ENCODE peak calls at places on chromosomes 13 and 19, in five cellular contexts. One of them, this sample, is unnamed. For H3K4me1, the result is how much of the 10 kb centered on the place peaks cover.

GRCh38 chr13:49409008-49409407 is 34.9 kb downstream of the CAB39L start:
- DNase-seq in GM23248: peak
- DNase-seq in colonic mucosa: no peak
- DNase-seq in fibroblast of lung: no peak
- DNase-seq in HCT116: no peak
- DNase-seq in this sample: no peak

GRCh38 chr13:50015263-50015662 is at the start of gene KCNRG:
- DNase-seq in GM23248: peak
- DNase-seq in HCT116: no peak
- DNase-seq in fibroblast of lung: peak
- DNase-seq in colonic mucosa: no peak
- DNase-seq in this sample: no peak

GRCh38 chr13:39422845-39423565 is 180.0 kb downstream of the LHFPL6 start:
- DNase-seq in fibroblast of lung: no peak
- DNase-seq in colonic mucosa: no peak
- DNase-seq in HCT116: no peak
- DNase-seq in GM23248: peak
- DNase-seq in this sample: no peak

GRCh38 chr19:58009666-58010301 is 7.2 kb upstream of the ZNF606 start:
- DNase-seq in colonic mucosa: peak
- DNase-seq in GM23248: peak
- DNase-seq in HCT116: no peak
- DNase-seq in fibroblast of lung: peak
- DNase-seq in this sample: peak

GRCh38 chr13:37868691-37869505 is 674 bp downstream of the TRPC4 start:
- DNase-seq in GM23248: peak
- DNase-seq in colonic mucosa: no peak
- DNase-seq in HCT116: no peak
- DNase-seq in fibroblast of lung: peak
- DNase-seq in this sample: no peak

GRCh38 chr13:83980322-83980721 is 98.0 kb upstream of the SLITRK1 start:
- DNase-seq in GM23248: no peak
- DNase-seq in fibroblast of lung: no peak
- DNase-seq in colonic mucosa: no peak
- DNase-seq in HCT116: no peak
- DNase-seq in this sample: no peak

GRCh38 chr19:34985249-34986022 is 14.7 kb upstream of the GRAMD1A start:
- DNase-seq in colonic mucosa: peak
- DNase-seq in GM23248: peak
- DNase-seq in fibroblast of lung: peak
- DNase-seq in HCT116: no peak
- DNase-seq in this sample: no peak

GRCh38 chr19:13978721-13979191 is 26.4 kb downstream of the DCAF15 start:
- DNase-seq in HCT116: no peak
- DNase-seq in GM23248: peak
- DNase-seq in fibroblast of lung: no peak
- DNase-seq in colonic mucosa: no peak
- DNase-seq in this sample: no peak

GRCh38 chr19:48090281-48090802 is 20.3 kb downstream of the PLA2G4C start:
- DNase-seq in colonic mucosa: peak
- DNase-seq in GM23248: peak
- DNase-seq in fibroblast of lung: no peak
- DNase-seq in HCT116: no peak
- DNase-seq in this sample: no peak

GRCh38 chr13:38223093-38223492 is 126.6 kb upstream of the UFM1 start:
- DNase-seq in GM23248: peak
- DNase-seq in HCT116: no peak
- DNase-seq in fibroblast of lung: peak
- DNase-seq in colonic mucosa: no peak
- DNase-seq in this sample: no peak

GRCh38 chr19:55581145-55581827 is 638 bp upstream of the ZNF579 start:
- DNase-seq in HCT116: no peak
- DNase-seq in GM23248: peak
- DNase-seq in colonic mucosa: peak
- DNase-seq in fibroblast of lung: no peak
- DNase-seq in this sample: no peak

GRCh38 chr13:80755925-80756324 is 415.0 kb upstream of the SPRY2 start:
- DNase-seq in colonic mucosa: no peak
- DNase-seq in fibroblast of lung: no peak
- DNase-seq in GM23248: no peak
- DNase-seq in HCT116: no peak
- DNase-seq in this sample: no peak

GRCh38 chr13:94967183-94968039 is 255.1 kb upstream of the SOX21 start:
- DNase-seq in HCT116: no peak
- DNase-seq in GM23248: peak
- DNase-seq in colonic mucosa: no peak
- DNase-seq in fibroblast of lung: peak
- DNase-seq in this sample: no peak

GRCh38 chr13:40126301-40127085 is 471.0 kb downstream of the COG6 start:
- DNase-seq in GM23248: no peak
- DNase-seq in fibroblast of lung: no peak
- DNase-seq in colonic mucosa: no peak
- DNase-seq in HCT116: no peak
- DNase-seq in this sample: no peak

GRCh38 chr19:39546599-39546998 is 6.6 kb upstream of the EID2 start:
- DNase-seq in GM23248: peak
- DNase-seq in fibroblast of lung: no peak
- DNase-seq in HCT116: no peak
- DNase-seq in colonic mucosa: no peak
- DNase-seq in this sample: peak

GRCh38 chr19:14406645-14407331 is 12.4 kb downstream of the DDX39A start:
- DNase-seq in colonic mucosa: no peak
- DNase-seq in GM23248: no peak
- DNase-seq in fibroblast of lung: no peak
- DNase-seq in HCT116: no peak
- DNase-seq in this sample: no peak

GRCh38 chr19:52535831-52536800 is 8.6 kb downstream of the ZNF808 start:
- DNase-seq in HCT116: no peak
- DNase-seq in colonic mucosa: peak
- DNase-seq in GM23248: peak
- DNase-seq in fibroblast of lung: peak
- DNase-seq in this sample: peak

GRCh38 chr13:97422118-97423054 is 11.6 kb upstream of the RAP2A start:
- DNase-seq in GM23248: no peak
- DNase-seq in colonic mucosa: no peak
- DNase-seq in HCT116: no peak
- DNase-seq in fibroblast of lung: peak
- DNase-seq in this sample: no peak

GRCh38 chr13:40172878-40173277 is 493.6 kb downstream of the FOXO1 start:
- DNase-seq in colonic mucosa: no peak
- DNase-seq in GM23248: no peak
- DNase-seq in HCT116: no peak
- DNase-seq in fibroblast of lung: no peak
- DNase-seq in this sample: no peak

GRCh38 chr13:95924389-95924994 is 128.7 kb downstream of the UGGT2 start:
- DNase-seq in fibroblast of lung: peak
- DNase-seq in HCT116: peak
- DNase-seq in colonic mucosa: no peak
- DNase-seq in GM23248: peak
- DNase-seq in this sample: peak

GRCh38 chr19:5145521-5146511 is 176.9 kb downstream of the KDM4B start:
- DNase-seq in HCT116: no peak
- DNase-seq in fibroblast of lung: no peak
- DNase-seq in GM23248: no peak
- DNase-seq in colonic mucosa: no peak
- DNase-seq in this sample: no peak

GRCh38 chr19:16134510-16134909 is 9.0 kb upstream of the HSH2D start:
- DNase-seq in HCT116: no peak
- DNase-seq in fibroblast of lung: no peak
- DNase-seq in GM23248: no peak
- DNase-seq in colonic mucosa: no peak
- DNase-seq in this sample: no peak

GRCh38 chr19:50636317-50637085 is 3.2 kb downstream of the SYT3 start:
- DNase-seq in GM23248: no peak
- DNase-seq in HCT116: no peak
- DNase-seq in fibroblast of lung: no peak
- DNase-seq in colonic mucosa: no peak
- DNase-seq in this sample: no peak

GRCh38 chr13:55999709-56000108 is 1141.0 kb upstream of the PRR20A start:
- DNase-seq in fibroblast of lung: no peak
- DNase-seq in colonic mucosa: no peak
- DNase-seq in HCT116: no peak
- DNase-seq in GM23248: no peak
- DNase-seq in this sample: no peak

DNA sequence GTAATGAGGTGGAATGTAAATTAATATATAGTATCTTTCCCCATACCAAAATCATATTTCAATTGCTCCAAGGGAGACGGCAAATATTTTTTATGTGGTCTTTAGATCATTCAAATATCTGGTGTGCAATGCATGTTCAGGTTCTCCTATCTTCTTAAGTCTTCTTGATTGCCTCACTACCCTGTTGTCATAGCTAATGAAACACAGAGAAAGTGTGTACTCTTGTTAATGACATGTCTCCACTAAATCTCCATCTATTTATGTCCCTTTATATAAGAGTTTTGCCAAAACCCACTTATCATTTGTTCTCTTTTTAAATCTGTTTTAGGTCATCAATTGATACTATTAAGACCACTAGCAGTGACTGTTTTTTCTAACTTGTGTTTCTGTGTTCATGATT is 6.6 kb downstream of the STARD13 start:
- DNase-seq in GM23248: no peak
- DNase-seq in HCT116: no peak
- DNase-seq in fibroblast of lung: no peak
- DNase-seq in colonic mucosa: no peak
- DNase-seq in this sample: no peak
- H3K9ac ChIP-seq in GM23248: peak
- H3K9ac ChIP-seq in HCT116: no peak
- H3K9ac ChIP-seq in fibroblast of lung: no peak
- H3K9ac ChIP-seq in colonic mucosa: no peak
- H3K9ac ChIP-seq in this sample: no peak

GRCh38 chr19:38093154-38093553 is 130.9 kb downstream of the DPF1 start:
- DNase-seq in colonic mucosa: no peak
- DNase-seq in fibroblast of lung: no peak
- DNase-seq in HCT116: no peak
- DNase-seq in GM23248: no peak
- DNase-seq in this sample: no peak
- H3K4me1 ChIP-seq in colonic mucosa: under half
- H3K4me1 ChIP-seq in fibroblast of lung: under half
- H3K4me1 ChIP-seq in HCT116: under half
- H3K4me1 ChIP-seq in GM23248: under half
- H3K4me1 ChIP-seq in this sample: under half

DNA sequence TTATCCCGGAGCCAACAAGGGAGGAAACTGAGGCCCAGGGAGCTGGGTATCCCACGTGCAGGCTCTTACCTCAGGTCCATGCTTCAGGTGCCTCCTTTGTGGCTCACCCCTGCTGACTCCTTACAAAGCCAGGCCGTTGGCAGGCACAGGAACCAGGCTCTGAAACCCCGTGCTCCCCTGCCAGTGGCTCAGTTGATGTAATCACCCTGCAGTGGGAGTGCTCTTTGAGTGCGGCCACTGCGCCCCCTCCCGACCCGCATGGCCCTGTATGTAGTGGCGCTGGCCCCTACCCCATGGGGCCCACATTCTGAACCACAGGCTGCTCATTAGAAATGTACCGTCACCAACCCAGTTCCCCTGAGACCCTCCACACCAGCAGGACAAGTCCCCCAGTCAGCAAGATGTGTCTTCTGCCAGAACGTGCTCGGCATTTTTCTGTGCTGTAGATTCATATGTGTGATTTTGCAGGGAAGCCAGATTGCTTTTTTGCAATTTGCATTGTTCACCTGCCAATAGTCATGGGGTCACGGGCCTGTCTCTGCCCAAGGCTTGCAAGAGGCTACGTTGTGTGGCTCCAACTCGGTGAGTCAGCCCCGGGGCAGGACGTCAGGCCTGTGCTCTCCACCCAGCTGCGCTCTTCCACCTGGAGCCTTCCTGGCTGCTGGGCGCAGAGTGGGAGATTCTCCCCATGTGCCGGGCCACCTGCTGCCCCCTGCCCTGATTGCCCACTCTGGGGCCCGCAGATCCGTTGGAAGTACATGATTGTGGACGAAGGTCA is 60.3 kb downstream of the SMARCA4 start:
- DNase-seq in colonic mucosa: no peak
- DNase-seq in fibroblast of lung: no peak
- DNase-seq in GM23248: no peak
- DNase-seq in HCT116: no peak
- DNase-seq in this sample: no peak
- H3K9ac ChIP-seq in colonic mucosa: no peak
- H3K9ac ChIP-seq in fibroblast of lung: no peak
- H3K9ac ChIP-seq in GM23248: no peak
- H3K9ac ChIP-seq in HCT116: no peak
- H3K9ac ChIP-seq in this sample: no peak

GRCh38 chr13:44359983-44360375 is 13.6 kb upstream of the SERP2 start:
- DNase-seq in colonic mucosa: no peak
- DNase-seq in HCT116: peak
- DNase-seq in GM23248: no peak
- DNase-seq in fibroblast of lung: no peak
- DNase-seq in this sample: no peak
- H3K4me1 ChIP-seq in colonic mucosa: under half
- H3K4me1 ChIP-seq in HCT116: under half
- H3K4me1 ChIP-seq in GM23248: under half
- H3K4me1 ChIP-seq in fibroblast of lung: under half
- H3K4me1 ChIP-seq in this sample: under half

GRCh38 chr19:3605770-3606169 is 905 bp downstream of the TBXA2R start:
- DNase-seq in colonic mucosa: no peak
- DNase-seq in HCT116: no peak
- DNase-seq in GM23248: no peak
- DNase-seq in fibroblast of lung: no peak
- DNase-seq in this sample: no peak
- H3K9ac ChIP-seq in colonic mucosa: peak
- H3K9ac ChIP-seq in HCT116: peak
- H3K9ac ChIP-seq in GM23248: peak
- H3K9ac ChIP-seq in fibroblast of lung: peak
- H3K9ac ChIP-seq in this sample: no peak

GRCh38 chr19:2282062-2282861 is at the start of gene PEAK3:
- DNase-seq in GM23248: peak
- DNase-seq in colonic mucosa: peak
- DNase-seq in fibroblast of lung: peak
- DNase-seq in HCT116: no peak
- DNase-seq in this sample: no peak
- H3K4me1 ChIP-seq in GM23248: under half
- H3K4me1 ChIP-seq in colonic mucosa: under half
- H3K4me1 ChIP-seq in fibroblast of lung: under half
- H3K4me1 ChIP-seq in HCT116: under half
- H3K4me1 ChIP-seq in this sample: under half

GRCh38 chr19:1351324-1351947 is 32.3 kb upstream of the NDUFS7 start:
- DNase-seq in GM23248: no peak
- DNase-seq in colonic mucosa: no peak
- DNase-seq in HCT116: no peak
- DNase-seq in fibroblast of lung: no peak
- DNase-seq in this sample: no peak
- H3K9ac ChIP-seq in GM23248: no peak
- H3K9ac ChIP-seq in colonic mucosa: no peak
- H3K9ac ChIP-seq in HCT116: no peak
- H3K9ac ChIP-seq in fibroblast of lung: no peak
- H3K9ac ChIP-seq in this sample: no peak

This sample was measured in keratinocyte.